ENCODE peak calls at places on chromosomes 12 and 14, in ten cellular contexts. L, P, E, M, T, X, K, R, D and J are unnamed samples.

GRCh38 chr12:28550757-28551381 is 360.6 kb downstream of the CCDC91 start:
- DNase-seq in K (no peak), M (no peak), R (no peak), D (no peak), T (no peak), P (no peak), E (peak), X (no peak), L (peak), J (no peak)

GRCh38 chr12:132560831-132561783 is 49.3 kb downstream of the LRCOL1 start:
- DNase-seq in K (peak), L (peak), E (no peak), M (peak), P (peak), D (peak), T (peak), R (peak), X (peak), J (no peak)

GRCh38 chr12:91094957-91095356 is 16.3 kb downstream of the LUM start:
- DNase-seq in P (no peak), E (no peak), D (no peak), L (no peak), K (no peak), T (no peak), M (no peak), X (no peak), R (no peak), J (no peak)

GRCh38 chr14:55556929-55557623 is 22.9 kb upstream of the KTN1 start:
- DNase-seq in X (no peak), P (peak), E (peak), K (peak), M (no peak), D (no peak), T (peak), L (peak), R (peak), J (peak)

GRCh38 chr14:74929242-74929641 is 6.2 kb upstream of the RPS6KL1 start:
- DNase-seq in L (no peak), E (no peak), T (no peak), M (no peak), X (no peak), P (no peak), D (no peak), K (peak), R (no peak), J (no peak)

GRCh38 chr12:21429994-21430393 is 7.5 kb upstream of the PYROXD1 start:
- DNase-seq in R (no peak), M (no peak), X (no peak), P (no peak), T (no peak), E (no peak), D (no peak), K (no peak), L (no peak), J (no peak)

GRCh38 chr12:62711626-62712305 is 223.2 kb downstream of the PPM1H start:
- DNase-seq in E (no peak), M (no peak), K (no peak), D (peak), P (no peak), R (peak), L (no peak), X (no peak), T (no peak), J (no peak)

GRCh38 chr14:75820761-75821160 is 159.7 kb downstream of the TTLL5 start:
- DNase-seq in X (no peak), L (no peak), T (no peak), P (no peak), K (no peak), R (no peak), E (no peak), M (no peak), D (no peak), J (no peak)

GRCh38 chr12:91111366-91112321 is at the start of gene LUM:
- DNase-seq in R (no peak), K (peak), E (peak), X (no peak), P (no peak), T (no peak), M (peak), L (peak), D (no peak), J (peak)

GRCh38 chr12:32039341-32039740 is 67.3 kb upstream of the BICD1 start:
- DNase-seq in K (peak), R (no peak), E (no peak), T (no peak), P (no peak), L (no peak), X (no peak), D (peak), M (no peak), J (no peak)

GRCh38 chr12:43861015-43861846 is 25.4 kb downstream of the TMEM117 start:
- DNase-seq in D (no peak), R (no peak), E (no peak), P (no peak), X (no peak), K (no peak), T (no peak), L (no peak), M (no peak), J (no peak)

GRCh38 chr12:44774815-44775411 is 101.2 kb downstream of the NELL2 start:
- DNase-seq in K (no peak), M (peak), T (no peak), P (peak), R (no peak), E (no peak), X (peak), D (peak), L (peak), J (no peak)

GRCh38 chr14:96861568-96862310 is 64.6 kb downstream of the VRK1 start:
- DNase-seq in M (peak), P (no peak), X (no peak), R (no peak), D (no peak), T (no peak), K (no peak), E (no peak), L (no peak), J (no peak)

GRCh38 chr14:75184447-75184846 is 8.0 kb upstream of the TMED10 start:
- DNase-seq in K (no peak), D (no peak), P (no peak), T (no peak), X (no peak), E (peak), R (no peak), M (no peak), L (peak), J (no peak)

GRCh38 chr14:74604157-74604556 is 7.9 kb downstream of the LTBP2 start:
- DNase-seq in E (no peak), R (no peak), D (no peak), X (no peak), K (no peak), T (no peak), L (no peak), P (no peak), M (no peak), J (no peak)

GRCh38 chr14:54446201-54446693 is 5.1 kb upstream of the CNIH1 start:
- DNase-seq in X (no peak), K (peak), M (no peak), E (no peak), T (peak), L (peak), D (no peak), R (no peak), P (no peak), J (no peak)

GRCh38 chr12:3228587-3228986 is 151.4 kb downstream of the TSPAN9 start:
- DNase-seq in R (no peak), L (no peak), T (no peak), X (no peak), K (no peak), M (no peak), P (no peak), E (no peak), D (no peak), J (peak)

GRCh38 chr12:104957388-104958008 is 592 bp downstream of the SLC41A2 start:
- DNase-seq in P (peak), D (peak), T (peak), M (peak), K (no peak), E (no peak), L (peak), R (no peak), X (no peak), J (no peak)

GRCh38 chr12:123856681-123857080 is 94.6 kb downstream of the DNAH10 start:
- DNase-seq in L (no peak), R (no peak), M (no peak), D (no peak), K (no peak), T (no peak), P (no peak), X (no peak), E (no peak), J (no peak)

GRCh38 chr14:102500190-102500661 is 9.3 kb downstream of the ANKRD9 start:
- DNase-seq in R (peak), K (no peak), T (no peak), M (no peak), D (no peak), P (no peak), X (no peak), L (no peak), E (peak), J (peak)

GRCh38 chr14:73935666-73936065 is 14.2 kb downstream of the FAM161B start:
- DNase-seq in K (no peak), L (peak), M (peak), P (no peak), X (peak), T (no peak), D (no peak), E (no peak), R (no peak), J (no peak)

GRCh38 chr12:116615141-116615861 is 56.1 kb downstream of the MAP1LC3B2 start:
- DNase-seq in K (no peak), T (no peak), E (no peak), X (no peak), D (no peak), R (no peak), L (no peak), P (no peak), M (no peak), J (no peak)

GRCh38 chr12:3200032-3200617 is 122.9 kb downstream of the TSPAN9 start:
- DNase-seq in P (peak), E (no peak), M (peak), K (peak), L (peak), R (no peak), T (peak), D (peak), X (no peak), J (no peak)

GRCh38 chr14:96624661-96625435 is 122.7 kb downstream of the PAPOLA start:
- DNase-seq in D (no peak), X (no peak), P (no peak), E (no peak), T (no peak), L (no peak), K (no peak), M (peak), R (no peak), J (no peak)

GRCh38 chr14:103684871-103685270 is 30.4 kb downstream of the XRCC3 start:
- DNase-seq in E (no peak), P (no peak), R (no peak), X (no peak), K (no peak), L (no peak), D (no peak), M (no peak), T (no peak), J (no peak)

GRCh38 chr14:74263181-74263580 is 23.9 kb downstream of the VSX2 start:
- DNase-seq in X (no peak), L (no peak), T (no peak), E (no peak), P (no peak), K (no peak), M (no peak), R (no peak), D (no peak), J (no peak)

GRCh38 chr12:10960260-10960659 is 21.2 kb upstream of the TAS2R14 start:
- DNase-seq in L (no peak), M (no peak), K (no peak), X (no peak), T (no peak), R (no peak), E (no peak), P (no peak), D (no peak), J (no peak)

GRCh38 chr14:64196668-64197411 is 97.3 kb downstream of the ESR2 start:
- DNase-seq in D (peak), K (peak), R (no peak), E (peak), X (no peak), T (peak), P (peak), M (peak), L (no peak), J (no peak)

GRCh38 chr12:23217158-23217557 is 592.2 kb downstream of the ETNK1 start:
- DNase-seq in L (no peak), D (no peak), T (no peak), K (no peak), P (no peak), R (no peak), X (no peak), M (no peak), E (no peak), J (no peak)

GRCh38 chr14:37428954-37429353 is 166.1 kb downstream of the FOXA1 start:
- DNase-seq in X (no peak), M (peak), D (no peak), E (no peak), R (no peak), K (no peak), L (peak), T (no peak), P (no peak), J (no peak)

GRCh38 chr12:22709292-22709691 is 84.3 kb downstream of the ETNK1 start:
- DNase-seq in X (peak), L (peak), E (no peak), R (peak), D (no peak), K (no peak), P (no peak), M (peak), T (no peak), J (no peak)

DNA sequence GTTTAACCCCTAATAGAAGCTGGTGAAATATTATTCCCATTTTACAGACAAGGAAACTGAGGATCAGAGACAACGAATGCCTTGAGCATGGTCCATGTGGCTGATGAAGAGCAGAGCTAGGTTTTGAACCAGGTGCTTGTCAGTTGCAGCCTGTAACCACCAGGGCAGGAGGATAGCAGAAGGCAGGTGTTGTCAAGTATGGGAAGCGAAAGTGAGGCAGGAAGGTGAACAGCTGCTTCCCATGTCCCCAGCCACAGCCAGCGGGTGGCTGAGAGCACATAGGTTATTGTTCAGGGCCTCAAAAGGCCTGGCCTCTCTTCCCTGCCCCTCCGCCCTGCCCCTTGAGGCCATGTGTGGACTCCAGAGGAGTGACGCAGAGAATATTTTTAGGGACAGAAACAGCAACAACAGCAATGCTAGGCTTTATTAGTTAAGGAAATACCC is 39.6 kb downstream of the IQSEC3 start:
- DNase-seq in M (peak), X (peak), P (no peak), E (no peak), T (no peak), K (no peak), R (no peak), L (no peak), D (no peak), J (no peak)
- TF ChIP-seq CTCF in M (peak), X (peak), P (no peak), E (peak), T (no peak), K (no peak), R (no peak), L (no peak), D (peak), J (no peak)

GRCh38 chr12:79555006-79555925 is 135.5 kb downstream of the PAWR start:
- DNase-seq in R (peak), X (peak), P (no peak), M (peak), K (no peak), E (peak), T (no peak), L (peak), D (no peak), J (no peak)
- TF ChIP-seq CTCF in R (peak), X (peak), P (no peak), M (peak), K (peak), E (peak), T (peak), L (peak), D (peak), J (no peak)

GRCh38 chr12:54340845-54341244 is 15.9 kb downstream of the COPZ1 start:
- DNase-seq in K (no peak), P (no peak), E (no peak), T (no peak), M (no peak), R (no peak), L (no peak), X (no peak), D (no peak), J (no peak)

GRCh38 chr12:54338682-54339296 is 13.9 kb downstream of the COPZ1 start:
- DNase-seq in L (no peak), D (no peak), T (no peak), X (no peak), R (peak), M (no peak), K (no peak), E (no peak), P (no peak), J (no peak)

GRCh38 chr12:54333420-54334034 is 8.6 kb downstream of the COPZ1 start:
- DNase-seq in K (no peak), X (no peak), M (no peak), L (no peak), T (no peak), D (no peak), R (no peak), P (no peak), E (no peak), J (no peak)

GRCh38 chr12:54337854-54338650 is 13.1 kb downstream of the COPZ1 start:
- DNase-seq in P (no peak), K (no peak), M (no peak), E (no peak), X (no peak), T (no peak), D (no peak), L (no peak), R (no peak), J (no peak)

DNA sequence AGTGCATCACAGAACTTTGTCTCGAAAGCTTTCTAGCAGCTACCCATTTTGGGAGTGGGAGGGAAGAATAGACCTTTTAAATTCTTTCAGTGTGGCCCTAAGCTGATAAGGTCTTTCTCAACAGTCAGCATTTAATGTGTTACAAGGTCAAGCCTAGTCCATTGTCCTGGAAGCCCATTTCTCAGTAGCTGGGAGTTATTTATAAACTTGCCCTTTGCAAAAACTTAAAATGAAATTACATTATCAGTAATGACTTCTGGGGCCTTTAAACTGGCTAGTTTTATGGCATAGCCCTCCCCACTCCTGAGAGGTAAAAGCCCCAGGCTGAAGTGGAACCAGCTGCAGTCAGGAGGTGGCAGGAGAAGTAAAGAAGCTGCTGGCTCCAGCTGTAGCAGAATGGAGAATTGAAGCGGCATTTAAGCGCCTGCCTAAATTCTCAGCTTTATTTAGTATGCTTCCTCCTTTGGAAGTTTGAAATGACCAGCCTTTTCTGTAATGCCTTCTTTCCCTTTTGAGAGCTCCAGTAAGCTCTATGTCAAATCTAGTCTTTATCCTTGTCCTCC is 12.4 kb downstream of the COPZ1 start:
- DNase-seq in M (no peak), K (no peak), D (no peak), T (no peak), E (no peak), R (no peak), P (no peak), L (no peak), X (no peak), J (no peak)
- TF ChIP-seq CTCF in M (peak), K (no peak), D (no peak), T (peak), E (peak), R (peak), P (no peak), L (no peak), X (no peak), J (no peak)

DNA sequence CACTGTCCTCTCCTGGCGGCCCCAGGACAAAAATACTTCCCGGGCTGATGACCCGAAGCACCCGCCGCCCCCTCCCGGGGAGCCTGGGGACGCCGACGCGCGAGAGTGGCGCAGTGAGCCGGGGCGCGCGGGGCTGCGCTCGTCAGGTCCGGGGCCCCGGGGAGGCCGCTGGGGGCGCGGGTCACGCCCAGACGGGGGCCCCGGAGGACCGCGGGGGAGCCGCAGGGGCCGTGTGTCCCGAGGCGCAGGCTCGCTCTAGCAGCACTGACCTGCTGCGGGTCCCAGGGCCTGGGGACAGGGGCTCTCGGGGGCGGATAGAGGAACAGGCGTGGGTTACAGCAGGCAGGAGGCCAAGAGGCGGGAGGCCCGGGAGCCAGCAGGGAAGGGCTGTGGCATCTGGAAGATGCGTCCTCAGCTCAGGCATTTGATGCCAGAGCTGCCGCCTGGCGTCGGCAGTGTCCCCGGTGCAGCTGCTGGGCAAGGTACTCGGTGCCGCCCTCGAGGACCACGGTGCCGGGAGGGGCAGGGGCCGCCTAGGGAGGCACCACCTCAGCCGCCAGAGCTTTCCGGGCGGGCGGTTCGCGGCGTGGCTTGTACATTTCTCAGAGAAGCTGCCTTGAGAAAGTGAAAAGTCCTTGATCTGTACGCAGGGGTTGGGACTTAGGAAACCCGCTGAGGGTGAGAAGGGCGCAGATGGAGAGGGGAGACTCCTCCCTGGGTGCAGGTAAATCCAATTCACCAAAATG is 1.2 kb downstream of the WNT5B start:
- DNase-seq in T (peak), L (peak), X (peak), D (peak), E (no peak), R (no peak), M (peak), K (peak), P (peak), J (peak)
- TF ChIP-seq CTCF in T (peak), L (peak), X (peak), D (peak), E (no peak), R (peak), M (peak), K (peak), P (no peak), J (no peak)

DNA sequence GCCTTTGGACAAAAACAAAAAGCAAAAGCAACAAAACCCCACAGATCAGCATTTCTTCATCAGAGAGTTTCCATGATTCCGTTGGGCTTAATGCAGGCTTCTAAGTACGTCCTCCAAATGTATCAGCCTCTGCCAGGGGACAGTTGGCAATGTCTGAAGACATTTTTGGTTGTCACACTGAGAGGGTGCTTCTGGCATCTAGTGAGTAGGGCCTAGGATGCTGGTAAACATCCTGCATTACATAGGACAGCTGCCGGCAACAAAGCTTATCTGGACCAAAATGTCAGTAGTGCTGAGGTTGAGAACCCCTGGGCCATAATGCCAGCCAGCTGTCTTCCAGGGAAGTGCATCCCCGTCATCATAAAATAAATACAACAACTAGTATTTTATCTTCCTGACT is 9.4 kb upstream of the LRRC10 start:
- DNase-seq in T (no peak), E (no peak), P (no peak), D (no peak), L (no peak), R (no peak), X (no peak), K (no peak), M (no peak), J (peak)
- TF ChIP-seq CTCF in T (no peak), E (no peak), P (no peak), D (no peak), L (no peak), R (no peak), X (no peak), K (no peak), M (no peak), J (no peak)

GRCh38 chr14:69670093-69670492 is 58.7 kb downstream of the SUSD6 start:
- DNase-seq in D (no peak), L (no peak), K (no peak), R (no peak), M (no peak), P (no peak), T (no peak), E (no peak), X (no peak), J (peak)

GRCh38 chr14:69673099-69673498 is 61.7 kb downstream of the SUSD6 start:
- DNase-seq in K (no peak), D (no peak), X (peak), E (no peak), M (no peak), R (no peak), T (no peak), P (no peak), L (no peak), J (peak)

GRCh38 chr14:69669375-69669774 is 58.0 kb downstream of the SUSD6 start:
- DNase-seq in D (no peak), T (no peak), K (no peak), X (no peak), E (no peak), L (no peak), R (no peak), P (no peak), M (no peak), J (no peak)

GRCh38 chr14:69672372-69672771 is 61.0 kb downstream of the SUSD6 start:
- DNase-seq in R (no peak), E (no peak), X (no peak), K (no peak), M (no peak), L (no peak), T (no peak), D (no peak), P (no peak), J (no peak)

GRCh38 chr14:69671365-69672050 is 60.1 kb downstream of the SUSD6 start:
- DNase-seq in X (no peak), P (no peak), M (no peak), K (no peak), R (no peak), E (no peak), D (no peak), T (no peak), L (no peak), J (no peak)
- TF ChIP-seq CTCF in X (no peak), P (no peak), M (no peak), K (no peak), R (no peak), E (no peak), D (no peak), T (no peak), L (no peak), J (no peak)